ENCODE peak calls at places on chromosomes 4 and X, in eight cellular contexts. S is HS-27A; J is ascending aorta; L is NCI-H524 treated with DMSO at 0.1 percent for 48 hours; D is amniotic stem cell; H is activated T-helper 1 cell treated with anti-CD3 and anti-CD28 coated beads, Interleukin-2, amount 50 U/mL, for 16 hours; C is activated T-cell treated with anti-CD3 and anti-CD28 coated beads, Interleukin-2, amount 50 U/mL, for 24 hours; I is iPS-NIHi11. U is an unnamed sample.

GRCh38 chrX:1336331-1337143 is at the start of gene IL3RA:
- DNase-seq in S (no peak), J (peak), L (no peak), D (no peak), H (no peak), C (no peak), I (no peak), U (no peak)

GRCh38 chrX:104315555-104315954 is 60.8 kb upstream of the ESX1 start:
- DNase-seq in S (peak), J (no peak), L (no peak), D (no peak), H (no peak), C (no peak), I (no peak), U (peak)

GRCh38 chr4:126719803-126720202 is 913.0 kb upstream of the INTU start:
- DNase-seq in S (no peak), J (no peak), L (no peak), D (no peak), H (no peak), C (no peak), I (no peak), U (no peak)

GRCh38 chr4:112296949-112297483 is at the start of gene ALPK1:
- DNase-seq in S (peak), J (no peak), L (no peak), D (peak), H (no peak), C (no peak), I (peak), U (peak)

GRCh38 chr4:169142390-169142789 is 128.4 kb downstream of the SH3RF1 start:
- DNase-seq in S (no peak), J (no peak), L (no peak), D (no peak), H (no peak), C (no peak), I (no peak), U (no peak)

GRCh38 chrX:24619647-24620046 is 27.5 kb downstream of the PCYT1B start:
- DNase-seq in S (no peak), J (no peak), L (no peak), D (no peak), H (no peak), C (no peak), I (no peak), U (no peak)

GRCh38 chr4:103718993-103719319 is 829 bp downstream of the TACR3 start:
- DNase-seq in S (no peak), J (no peak), L (peak), D (no peak), H (no peak), C (no peak), I (peak), U (no peak)

GRCh38 chr4:15778742-15779231 is 659 bp downstream of the CD38 start:
- DNase-seq in S (no peak), J (no peak), L (no peak), D (no peak), H (no peak), C (peak), I (peak), U (peak)

GRCh38 chr4:18850763-18851331 is 829.3 kb upstream of the LCORL start:
- DNase-seq in S (no peak), J (no peak), L (no peak), D (no peak), H (no peak), C (no peak), I (no peak), U (no peak)

GRCh38 chrX:3788494-3789233 is 75.2 kb upstream of the PRKX start:
- DNase-seq in S (no peak), J (no peak), L (no peak), D (no peak), H (no peak), C (no peak), I (peak), U (no peak)

GRCh38 chrX:56068274-56068758 is 163.8 kb upstream of the KLF8 start:
- DNase-seq in S (no peak), J (no peak), L (no peak), D (no peak), H (no peak), C (no peak), I (no peak), U (no peak)

GRCh38 chr4:8607603-8608481 is 15.3 kb downstream of the CPZ start:
- DNase-seq in S (no peak), J (no peak), L (no peak), D (no peak), H (no peak), C (peak), I (peak), U (no peak)

GRCh38 chr4:88457307-88458090 is 580 bp downstream of the HERC5 start:
- DNase-seq in S (no peak), J (no peak), L (no peak), D (no peak), H (peak), C (no peak), I (peak), U (no peak)

GRCh38 chr4:77800483-77801259 is 18.5 kb downstream of the CNOT6L start:
- DNase-seq in S (no peak), J (no peak), L (no peak), D (no peak), H (no peak), C (no peak), I (no peak), U (no peak)

GRCh38 chrX:20038966-20039365 is 48.1 kb upstream of the BCLAF3 start:
- DNase-seq in S (no peak), J (no peak), L (no peak), D (no peak), H (no peak), C (no peak), I (no peak), U (no peak)

GRCh38 chr4:78764498-78764961 is 11.6 kb upstream of the BMP2K start:
- DNase-seq in S (no peak), J (no peak), L (no peak), D (no peak), H (no peak), C (no peak), I (no peak), U (no peak)

GRCh38 chr4:24070117-24070516 is 180.3 kb upstream of the PPARGC1A start:
- DNase-seq in S (peak), J (no peak), L (no peak), D (no peak), H (no peak), C (no peak), I (no peak), U (peak)

GRCh38 chrX:39819921-39820849 is 277.6 kb downstream of the BCOR start:
- DNase-seq in S (no peak), J (no peak), L (no peak), D (no peak), H (no peak), C (peak), I (no peak), U (no peak)

GRCh38 chr4:6892190-6892908 is 17.3 kb upstream of the TBC1D14 start:
- DNase-seq in S (no peak), J (no peak), L (no peak), D (no peak), H (no peak), C (peak), I (peak), U (peak)

GRCh38 chr4:53563824-53564223 is 27.5 kb downstream of the LNX1 start:
- DNase-seq in S (peak), J (no peak), L (no peak), D (peak), H (no peak), C (no peak), I (no peak), U (no peak)

GRCh38 chrX:154775611-154776349 is 13.1 kb downstream of the DKC1 start:
- DNase-seq in S (no peak), J (no peak), L (no peak), D (no peak), H (no peak), C (no peak), I (peak), U (peak)

GRCh38 chrX:106707771-106708454 is 18.6 kb upstream of the RNF128 start:
- DNase-seq in S (peak), J (no peak), L (no peak), D (peak), H (no peak), C (no peak), I (no peak), U (peak)

U was measured in kidney glomerular epithelial cell.